ENCODE peak calls at places on chromosomes 16 and 17, in six cellular contexts. J, B, Q, S, U and I are unnamed samples.

GRCh38 chr16:4936991-4937781 is at the start of gene PPL:
- DNase-seq in Q (peak), U (no peak), S (peak), B (no peak), J (peak), I (peak)

GRCh38 chr17:42459983-42460300 is 1.3 kb downstream of the ATP6V0A1 start:
- DNase-seq in S (no peak), J (no peak), Q (no peak), U (peak), B (peak), I (no peak)

GRCh38 chr16:58563235-58563634 is 47.9 kb downstream of the SETD6 start:
- DNase-seq in J (no peak), B (peak), S (no peak), Q (no peak), U (peak), I (peak)

GRCh38 chr17:7712111-7712771 is 5.3 kb upstream of the DNAH2 start:
- DNase-seq in J (peak), B (no peak), Q (peak), S (peak), U (no peak), I (no peak)

GRCh38 chr17:76252040-76252954 is 12.0 kb upstream of the RNF157 start:
- DNase-seq in J (no peak), B (peak), U (peak), Q (no peak), S (no peak), I (peak)

GRCh38 chr16:49739381-49739780 is 116.5 kb downstream of the ZNF423 start:
- DNase-seq in S (peak), J (no peak), B (no peak), Q (peak), U (no peak), I (peak)

GRCh38 chr17:76079577-76080206 is 710 bp downstream of the ZACN start:
- DNase-seq in U (no peak), S (peak), J (no peak), B (no peak), Q (no peak), I (no peak)

GRCh38 chr17:43169561-43170139 is 1.4 kb upstream of the NBR1 start:
- DNase-seq in B (peak), J (peak), Q (no peak), S (peak), U (peak), I (peak)

GRCh38 chr17:3271072-3271848 is 26.9 kb downstream of the OR3A1 start:
- DNase-seq in B (no peak), Q (no peak), J (no peak), S (no peak), U (no peak), I (no peak)

GRCh38 chr17:2033128-2033527 is 3.2 kb downstream of the DPH1 start:
- DNase-seq in B (no peak), Q (no peak), J (no peak), U (no peak), S (no peak), I (peak)

GRCh38 chr16:56795011-56795410 is 65.1 kb downstream of the NUP93 start:
- DNase-seq in Q (no peak), U (no peak), B (no peak), J (no peak), S (no peak), I (no peak)

GRCh38 chr17:43126911-43127290 is 1.7 kb upstream of the BRCA1 start:
- DNase-seq in B (no peak), S (no peak), Q (no peak), J (no peak), U (no peak), I (peak)

GRCh38 chr16:70691223-70692129 is 5.6 kb upstream of the MTSS2 start:
- DNase-seq in J (no peak), S (no peak), U (peak), Q (no peak), B (peak), I (peak)

GRCh38 chr17:40072481-40073346 is 9.9 kb downstream of the THRA start:
- DNase-seq in J (no peak), Q (no peak), B (no peak), S (peak), U (no peak), I (no peak)

GRCh38 chr16:81996664-81997529 is 14.4 kb downstream of the SDR42E1 start:
- DNase-seq in J (no peak), U (peak), Q (no peak), S (no peak), B (peak), I (no peak)

GRCh38 chr16:64459821-64460220 is 662.0 kb downstream of the CDH11 start:
- DNase-seq in J (no peak), S (no peak), U (peak), B (peak), Q (no peak), I (no peak)

GRCh38 chr16:70750893-70751467 is 50.0 kb downstream of the VAC14 start:
- DNase-seq in Q (no peak), J (no peak), U (peak), B (peak), S (no peak), I (no peak)

GRCh38 chr16:30121741-30122620 is 1.0 kb downstream of the MAPK3 start:
- DNase-seq in U (peak), S (peak), J (no peak), B (no peak), Q (peak), I (peak)

GRCh38 chr16:25413962-25414361 is 156.3 kb upstream of the ZKSCAN2 start:
- DNase-seq in S (no peak), B (no peak), Q (no peak), J (no peak), U (no peak), I (peak)

GRCh38 chr16:74736531-74737157 is 36.0 kb upstream of the MLKL start:
- DNase-seq in U (no peak), B (no peak), Q (no peak), J (no peak), S (no peak), I (no peak)

GRCh38 chr16:72598696-72599095 is 426.7 kb upstream of the PMFBP1 start:
- DNase-seq in Q (no peak), J (no peak), S (no peak), B (no peak), U (no peak), I (no peak)
- H4K91ac ChIP-seq in Q (no peak), J (no peak), S (no peak), B (no peak), U (no peak), I (no peak)

DNA sequence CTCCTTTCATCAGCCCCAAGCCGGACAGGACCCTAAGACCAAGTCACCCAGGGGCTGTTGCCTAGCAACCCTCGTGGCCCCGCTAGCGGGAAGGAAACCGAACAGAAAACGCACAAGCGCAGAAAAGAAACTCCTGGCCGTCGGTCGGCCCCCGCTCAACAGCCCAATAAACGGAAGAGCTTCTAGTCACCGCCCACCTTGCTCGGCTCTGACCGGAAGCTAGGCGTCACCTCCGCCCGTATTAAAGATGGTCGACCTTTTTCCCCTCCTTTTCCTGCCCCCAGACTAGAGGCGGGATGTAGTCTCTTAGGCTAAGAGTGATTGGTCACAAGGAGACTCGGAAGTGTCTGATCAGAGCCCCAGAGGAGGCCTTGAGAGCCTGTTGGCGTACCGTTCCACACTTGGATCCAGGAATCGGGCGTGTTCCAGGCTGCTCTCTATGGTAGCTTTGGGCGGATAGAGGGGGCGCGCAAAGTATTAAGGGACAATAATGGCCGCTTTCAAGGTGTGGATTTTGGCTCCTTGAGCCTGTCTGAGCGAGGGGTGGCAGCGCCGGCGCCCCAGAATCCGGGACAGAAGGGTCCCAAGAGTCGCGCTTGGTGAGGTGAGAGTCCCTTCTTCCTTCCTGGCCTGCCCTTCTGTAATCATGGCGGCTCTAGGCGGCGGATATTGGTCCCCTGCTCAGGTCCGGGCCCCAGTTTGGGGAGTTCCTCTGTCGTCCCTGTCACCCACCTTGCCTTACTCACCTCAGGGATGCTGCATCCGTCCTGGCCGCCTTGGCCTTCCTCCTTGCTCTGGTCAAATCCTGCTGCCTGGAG is at the start of the genes DHX38 and TXNL4B:
- DNase-seq in Q (peak), S (peak), J (peak), B (peak), U (peak), I (peak)
- H3K23ac ChIP-seq in Q (no peak), S (peak), J (peak), B (peak), U (no peak), I (no peak)

DNA sequence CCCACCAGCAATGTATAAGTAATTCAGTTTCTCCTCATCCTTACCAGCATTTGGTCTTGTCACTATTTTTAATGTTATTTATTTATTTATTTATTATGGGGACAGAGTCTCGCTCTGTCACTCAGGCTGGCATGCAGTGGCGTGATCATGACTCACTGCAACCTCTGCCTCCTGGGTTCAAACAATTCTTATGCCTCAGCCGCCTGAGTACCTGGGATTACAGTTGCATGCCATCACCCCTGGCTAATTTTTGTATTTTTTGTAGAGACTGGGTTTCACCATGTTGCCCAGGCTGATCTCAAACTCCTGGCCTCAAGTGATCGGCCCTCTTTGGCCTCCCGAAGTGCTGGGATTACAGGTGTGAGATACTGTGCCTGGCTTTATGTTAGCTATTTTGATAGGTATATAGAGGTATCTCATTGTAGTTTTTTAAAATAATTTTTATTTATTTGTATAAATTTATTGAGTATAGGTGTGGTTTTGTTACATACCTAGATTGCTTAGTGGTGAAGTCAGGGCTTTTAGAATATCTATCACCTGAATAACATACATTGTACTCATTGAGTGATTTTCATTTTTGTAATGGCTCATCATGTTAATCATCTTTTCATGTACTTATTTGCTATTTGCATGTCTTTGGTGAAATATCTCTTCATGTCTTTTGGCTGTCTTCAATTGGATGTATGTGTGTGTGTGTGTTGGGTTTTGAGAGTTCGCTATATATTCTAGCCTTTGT is 53.3 kb downstream of the TANC2 start:
- DNase-seq in U (no peak), B (no peak), Q (no peak), J (no peak), S (no peak), I (peak)
- H4K91ac ChIP-seq in U (no peak), B (no peak), Q (no peak), J (no peak), S (no peak), I (no peak)

GRCh38 chr17:64085650-64086005 is 44.3 kb downstream of the ERN1 start:
- DNase-seq in B (no peak), Q (no peak), U (no peak), S (no peak), J (no peak), I (no peak)

GRCh38 chr17:64084086-64084939 is 45.6 kb downstream of the ERN1 start:
- DNase-seq in U (peak), S (peak), B (peak), J (no peak), Q (no peak), I (no peak)

GRCh38 chr17:64083571-64084085 is 46.3 kb downstream of the ERN1 start:
- DNase-seq in S (no peak), J (no peak), U (no peak), B (no peak), Q (no peak), I (no peak)

GRCh38 chr17:64083093-64083492 is 46.9 kb downstream of the ERN1 start:
- DNase-seq in U (no peak), S (no peak), Q (no peak), J (no peak), B (no peak), I (no peak)

DNA sequence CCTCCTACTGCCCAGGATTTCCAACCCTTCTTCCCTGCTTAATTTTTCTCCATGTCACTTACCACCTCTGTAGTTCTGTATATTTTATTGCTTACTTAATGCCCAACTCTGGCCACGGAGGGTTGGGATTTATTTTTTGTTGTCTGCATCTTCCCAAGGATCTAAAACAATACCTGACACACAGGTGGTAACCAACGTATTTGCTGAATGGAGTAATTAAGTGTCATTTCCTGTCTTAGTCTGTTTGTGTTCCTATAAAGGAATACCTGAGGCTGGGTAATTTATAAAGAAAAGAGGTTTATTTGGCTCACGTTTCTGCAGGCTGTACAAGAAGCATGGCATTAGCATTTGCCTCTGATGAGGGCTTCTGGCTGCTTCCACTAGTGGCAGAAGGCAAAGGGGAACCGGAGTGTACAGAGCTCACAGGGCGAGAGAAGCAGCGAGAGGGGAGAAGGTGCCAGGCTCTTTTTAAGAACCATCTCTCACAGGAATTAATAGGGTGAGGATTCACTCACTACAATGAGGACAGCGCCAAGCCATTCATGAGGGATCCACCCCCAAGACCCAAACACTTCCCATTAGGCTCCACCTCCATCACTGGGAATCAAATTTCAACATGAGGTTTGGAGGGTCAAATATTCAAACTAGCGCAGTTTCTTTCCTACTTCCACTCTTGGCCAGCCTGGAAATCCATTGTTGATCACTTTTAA is 44.8 kb downstream of the ERN1 start:
- DNase-seq in J (no peak), U (no peak), B (no peak), Q (no peak), S (no peak), I (no peak)
- H3K23ac ChIP-seq in J (no peak), U (no peak), B (no peak), Q (no peak), S (no peak), I (no peak)

GRCh38 chr16:50864386-50864785 is 122.5 kb downstream of the CYLD start:
- DNase-seq in S (no peak), B (no peak), J (no peak), U (no peak), Q (no peak), I (no peak)
- H4K91ac ChIP-seq in S (no peak), B (no peak), J (no peak), U (no peak), Q (no peak), I (no peak)

GRCh38 chr16:2063861-2064260 is 16.1 kb downstream of the TSC2 start:
- DNase-seq in B (no peak), Q (no peak), U (no peak), S (no peak), J (no peak), I (no peak)
- H3K23ac ChIP-seq in B (no peak), Q (no peak), U (no peak), S (no peak), J (peak), I (no peak)

DNA sequence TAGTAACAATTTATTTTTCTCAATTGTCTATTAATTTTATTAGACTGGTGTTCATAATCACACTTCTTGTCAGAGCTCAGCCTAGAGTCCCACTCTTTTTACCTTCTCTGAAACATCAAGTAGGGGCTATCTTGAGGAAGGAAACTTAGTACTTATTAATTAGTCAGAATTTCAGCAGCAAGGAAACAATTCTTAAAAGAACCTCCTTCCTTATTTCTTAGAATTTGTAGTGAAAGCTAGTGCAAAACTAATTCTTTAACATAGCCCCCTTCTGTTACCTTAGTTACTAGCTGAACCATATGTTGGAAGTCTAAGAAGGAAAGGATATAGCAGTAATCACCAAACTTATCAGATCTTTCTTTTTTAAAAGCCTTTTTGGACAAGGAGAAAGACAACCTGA is 35.2 kb downstream of the MAP2K4 start:
- DNase-seq in S (no peak), U (no peak), J (no peak), Q (no peak), B (no peak), I (no peak)
- H4K91ac ChIP-seq in S (no peak), U (no peak), J (no peak), Q (no peak), B (no peak), I (no peak)

GRCh38 chr16:54284931-54285413 is 1.6 kb downstream of the IRX3 start:
- DNase-seq in J (no peak), S (peak), Q (peak), U (no peak), B (no peak), I (no peak)
- H3K23ac ChIP-seq in J (peak), S (no peak), Q (no peak), U (no peak), B (no peak), I (no peak)

DNA sequence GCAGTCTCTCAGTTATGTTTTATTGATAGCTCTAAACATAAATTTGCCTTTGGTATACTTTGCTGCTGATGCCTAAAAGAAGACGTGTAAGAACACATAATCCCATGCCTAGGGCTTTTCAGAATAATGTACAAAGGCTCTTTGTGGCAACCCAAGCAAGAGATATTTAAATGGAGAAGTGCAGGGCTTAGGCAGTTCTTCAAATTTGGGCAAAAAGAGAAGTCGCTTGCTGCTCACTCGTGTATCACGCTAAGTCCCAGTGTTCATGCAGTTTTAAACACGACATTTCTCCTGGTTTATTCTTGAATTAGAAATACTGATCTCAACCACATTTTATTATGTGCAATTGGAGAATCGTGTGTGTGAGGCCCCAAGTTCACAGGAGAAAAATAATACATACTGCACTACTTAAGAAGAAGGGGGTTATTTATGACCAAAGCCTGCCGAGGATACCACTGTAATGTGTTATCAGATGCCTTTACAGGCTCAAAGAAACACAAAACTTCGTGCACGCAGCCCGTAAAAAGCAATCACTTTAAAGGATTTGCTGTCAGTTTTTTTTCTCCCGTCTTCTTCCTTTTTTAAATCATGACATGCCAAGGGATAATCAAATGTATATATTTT is 22.5 kb upstream of the IRX6 start:
- DNase-seq in U (no peak), B (no peak), S (no peak), J (no peak), Q (no peak), I (no peak)
- H4K91ac ChIP-seq in U (no peak), B (no peak), S (no peak), J (no peak), Q (no peak), I (no peak)